ENCODE peak calls at places on chromosomes 4 and X, in five cellular contexts. W is body of pancreas, Z is IMR-90, S is ovary, E is heart left ventricle. C is an unnamed sample. For H3K4me1, the result is how much of the 10 kb centered on the place peaks cover.

GRCh38 chrX:38282044-38282443 is 45.3 kb downstream of the RPGR start:
- DNase-seq in W (no peak), Z (no peak), S (no peak), E (no peak), C (no peak)

GRCh38 chrX:143669395-143669794 is 33.5 kb upstream of the SLITRK4 start:
- DNase-seq in W (no peak), Z (no peak), S (no peak), E (no peak), C (no peak)

GRCh38 chr4:147542229-147542990 is 61.5 kb downstream of the EDNRA start:
- DNase-seq in W (no peak), Z (no peak), S (no peak), E (no peak), C (no peak)

GRCh38 chr4:1285790-1286553 is 3.7 kb upstream of the MAEA start:
- DNase-seq in W (peak), Z (peak), S (no peak), E (no peak), C (no peak)

GRCh38 chr4:81921757-81922159 is 450.1 kb upstream of the RASGEF1B start:
- DNase-seq in W (no peak), Z (no peak), S (no peak), E (no peak), C (no peak)

GRCh38 chr4:131370846-131371245 is 1778.2 kb upstream of the PCDH10 start:
- DNase-seq in W (no peak), Z (no peak), S (no peak), E (no peak), C (no peak)

GRCh38 chrX:136584545-136584944 is 52.5 kb downstream of the VGLL1 start:
- DNase-seq in W (no peak), Z (no peak), S (no peak), E (no peak), C (no peak)

GRCh38 chr4:617644-618330 is 7.6 kb upstream of the PDE6B start:
- DNase-seq in W (peak), Z (no peak), S (no peak), E (no peak), C (no peak)

GRCh38 chr4:113145519-113146291 is 96.3 kb downstream of the ANK2 start:
- DNase-seq in W (no peak), Z (no peak), S (peak), E (peak), C (no peak)

GRCh38 chr4:13289391-13289790 is 194.7 kb downstream of the RAB28 start:
- DNase-seq in W (no peak), Z (peak), S (no peak), E (no peak), C (no peak)

GRCh38 chr4:77465271-77465670 is 140.3 kb upstream of the CXCL13 start:
- DNase-seq in W (peak), Z (no peak), S (no peak), E (no peak), C (no peak)

GRCh38 chrX:19889582-19890342 is 2.4 kb upstream of the SH3KBP1 start:
- DNase-seq in W (peak), Z (peak), S (peak), E (no peak), C (no peak)

GRCh38 chrX:10633722-10634121 is 13.3 kb upstream of the MID1 start:
- DNase-seq in W (no peak), Z (peak), S (peak), E (no peak), C (no peak)

GRCh38 chrX:70174754-70175153 is 2.5 kb upstream of the DGAT2L6 start:
- DNase-seq in W (no peak), Z (peak), S (no peak), E (no peak), C (no peak)

GRCh38 chr4:1567808-1568581 is 116.1 kb downstream of the FAM53A start:
- DNase-seq in W (no peak), Z (no peak), S (no peak), E (no peak), C (no peak)

GRCh38 chr4:85106805-85107336 is 140.4 kb upstream of the WDFY3 start:
- DNase-seq in W (no peak), Z (no peak), S (no peak), E (no peak), C (no peak)

GRCh38 chrX:123696334-123696733 is 36.5 kb downstream of the THOC2 start:
- DNase-seq in W (no peak), Z (no peak), S (no peak), E (no peak), C (no peak)

GRCh38 chr4:7322166-7322991 is 112.4 kb downstream of the PSAPL1 start:
- DNase-seq in W (no peak), Z (no peak), S (peak), E (no peak), C (no peak)

GRCh38 chrX:26822448-26822847 is 606.5 kb downstream of the MAGEB5 start:
- DNase-seq in W (no peak), Z (no peak), S (no peak), E (no peak), C (no peak)
- TF ChIP-seq CTCF in W (no peak), Z (no peak), S (no peak), E (no peak), C (no peak)

DNA sequence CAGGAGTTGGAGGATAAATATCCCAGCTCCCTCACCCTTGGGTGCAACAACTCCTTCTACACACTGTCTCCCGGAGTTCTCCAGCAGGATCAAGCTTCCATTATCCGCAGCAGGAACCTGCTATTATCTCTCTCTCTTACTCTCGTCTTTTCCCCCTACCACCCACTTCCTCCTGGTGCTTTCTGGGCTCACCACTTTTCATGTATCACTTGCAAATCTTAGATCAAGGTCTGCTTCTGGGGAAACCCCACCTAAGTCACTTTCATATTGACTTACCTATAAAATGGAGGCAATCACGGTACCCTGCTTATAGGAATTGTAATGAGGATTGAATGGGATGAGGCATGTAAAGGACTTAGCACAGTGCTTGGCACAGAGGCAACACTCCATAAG is 589.5 kb downstream of the BCOR start:
- DNase-seq in W (no peak), Z (no peak), S (no peak), E (no peak), C (no peak)
- H3K4me1 ChIP-seq in W (under half), Z (under half), S (under half), E (under half), C (under half)

DNA sequence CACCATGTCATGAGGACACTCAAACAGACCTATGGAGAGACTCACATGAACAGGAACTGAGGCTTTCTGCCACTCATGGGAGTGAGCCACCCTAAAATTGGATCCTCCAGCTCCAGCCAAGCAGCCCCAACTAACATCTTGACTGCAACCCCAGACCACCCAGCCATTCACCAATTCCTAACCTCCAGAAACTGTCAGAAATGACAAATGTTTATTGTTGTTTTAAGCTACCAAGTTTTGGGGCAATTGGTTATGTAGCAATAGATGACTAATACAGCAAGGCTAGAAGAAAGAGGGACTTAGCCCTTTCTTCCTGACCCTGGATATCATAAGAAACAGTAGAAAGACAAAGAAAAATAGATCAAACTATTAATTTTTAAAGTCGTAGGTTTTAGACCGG is 9.1 kb upstream of the CHIC2 start:
- DNase-seq in W (no peak), Z (peak), S (no peak), E (no peak), C (no peak)
- TF ChIP-seq POLR2A in W (no peak), Z (no peak), S (no peak), E (no peak), C (no peak)

GRCh38 chrX:80550722-80551121 is 130.5 kb downstream of the TENT5D start:
- DNase-seq in W (no peak), Z (no peak), S (no peak), E (no peak), C (no peak)

GRCh38 chrX:80556148-80556547 is 135.9 kb downstream of the TENT5D start:
- DNase-seq in W (no peak), Z (no peak), S (no peak), E (no peak), C (no peak)
- TF ChIP-seq CTCF in W (no peak), Z (no peak), S (no peak), E (no peak), C (no peak)

GRCh38 chr4:173515458-173515857 is 14.6 kb downstream of the HAND2 start:
- DNase-seq in W (no peak), Z (no peak), S (no peak), E (no peak), C (no peak)

GRCh38 chr4:173518419-173519102 is 11.5 kb downstream of the HAND2 start:
- DNase-seq in W (no peak), Z (no peak), S (no peak), E (no peak), C (peak)

GRCh38 chr4:173514641-173515217 is 15.3 kb downstream of the HAND2 start:
- DNase-seq in W (no peak), Z (no peak), S (no peak), E (no peak), C (no peak)

GRCh38 chr4:173517781-173518371 is 12.2 kb downstream of the HAND2 start:
- DNase-seq in W (no peak), Z (no peak), S (no peak), E (peak), C (peak)

GRCh38 chr4:173516621-173517612 is 13.1 kb downstream of the HAND2 start:
- DNase-seq in W (no peak), Z (no peak), S (peak), E (no peak), C (no peak)
- H3K4me1 ChIP-seq in W (under half), Z (under half), S (under half), E (under half), C (under half)

C was measured in vagina.